ENCODE peak calls at places on chromosomes 11 and 22, in five cellular contexts. Z is tibial nerve; G is left lung; I is CD4-positive, alpha-beta T cell; D is endothelial cell. X is an unnamed sample.

GRCh38 chr11:27830206-27830605 is 130.0 kb upstream of the BDNF start:
- DNase-seq in I (no peak), Z (no peak), D (no peak), G (no peak), X (no peak)

GRCh38 chr11:69355959-69356702 is 62.2 kb downstream of the MYEOV start:
- DNase-seq in D (no peak), G (no peak), Z (no peak), I (no peak), X (no peak)

GRCh38 chr22:44455963-44456358 is 42.1 kb downstream of the RTL6 start:
- DNase-seq in D (no peak), G (no peak), Z (no peak), I (no peak), X (no peak)

GRCh38 chr11:120326845-120327281 is 1.8 kb downstream of the TLCD5 start:
- DNase-seq in Z (no peak), I (no peak), D (no peak), G (no peak), X (no peak)

GRCh38 chr22:32836286-32836859 is 34.9 kb downstream of the TIMP3 start:
- DNase-seq in Z (no peak), I (no peak), G (no peak), D (no peak), X (no peak)

GRCh38 chr22:40449676-40450035 is 79.3 kb downstream of the SGSM3 start:
- DNase-seq in D (no peak), Z (no peak), I (no peak), G (no peak), X (no peak)

GRCh38 chr11:19953909-19954308 is 206.4 kb downstream of the DBX1 start:
- DNase-seq in I (no peak), Z (no peak), G (no peak), D (peak; percentile 19), X (no peak)

GRCh38 chr22:49956418-49956770 is 4.2 kb upstream of the PIM3 start:
- DNase-seq in G (peak; percentile 75), I (no peak), D (no peak), Z (no peak), X (no peak)

GRCh38 chr22:50517495-50518260 is 7.7 kb downstream of the SCO2 start:
- DNase-seq in D (no peak), Z (no peak), I (no peak), G (no peak), X (no peak)

GRCh38 chr11:133467686-133468085 is 64.6 kb downstream of the OPCML start:
- DNase-seq in G (no peak), Z (no peak), D (no peak), I (no peak), X (no peak)

GRCh38 chr22:49116486-49116885 is 711.2 kb downstream of the BRD1 start:
- DNase-seq in D (no peak), G (no peak), I (no peak), Z (no peak), X (no peak)

GRCh38 chr22:41092847-41093371 is 517 bp downstream of the EP300 start:
- DNase-seq in I (peak; percentile 17), D (no peak), Z (peak; percentile 23), G (peak; percentile 81), X (no peak)

GRCh38 chr11:69642549-69642912 is 1.6 kb downstream of the CCND1 start:
- DNase-seq in D (peak; percentile 35), I (no peak), G (peak; percentile 82), Z (no peak), X (no peak)

GRCh38 chr22:24066260-24066659 is 55.2 kb downstream of the CABIN1 start:
- DNase-seq in D (no peak), Z (no peak), I (no peak), G (no peak), X (peak; percentile 58)

GRCh38 chr11:99015634-99016454 is 4.9 kb upstream of the CNTN5 start:
- DNase-seq in Z (peak; percentile 34), D (no peak), I (no peak), G (no peak), X (no peak)

GRCh38 chr22:32218470-32218869 is 13.6 kb upstream of the RFPL2 start:
- DNase-seq in D (no peak), G (no peak), Z (no peak), I (no peak), X (no peak)

GRCh38 chr11:76236092-76237026 is 30.1 kb upstream of the WNT11 start:
- DNase-seq in D (no peak), Z (peak; percentile 57), I (peak; percentile 17), G (peak; percentile 89), X (no peak)

GRCh38 chr11:1541474-1542204 is 30.4 kb downstream of the DUSP8 start:
- DNase-seq in Z (no peak), G (peak; percentile 68), D (no peak), I (no peak), X (no peak)

GRCh38 chr11:59559886-59560285 is 48.5 kb downstream of the OR4D9 start:
- DNase-seq in I (no peak), Z (no peak), D (no peak), G (no peak), X (no peak)

GRCh38 chr11:122851366-122852011 is 13.2 kb downstream of the CRTAM start:
- DNase-seq in D (no peak), Z (no peak), G (no peak), I (no peak), X (no peak)

GRCh38 chr11:134478176-134478575 is 66.1 kb upstream of the B3GAT1 start:
- DNase-seq in G (no peak), I (no peak), D (no peak), Z (no peak), X (no peak)

GRCh38 chr11:37642321-37642720 is 1044.3 kb upstream of the RAG2 start:
- DNase-seq in G (no peak), Z (no peak), D (no peak), I (no peak), X (no peak)

GRCh38 chr11:31236052-31236652 is 133.4 kb downstream of the DCDC1 start:
- DNase-seq in G (no peak), D (no peak), I (no peak), Z (no peak), X (no peak)

GRCh38 chr22:49295465-49295743 is 532.3 kb downstream of the BRD1 start:
- DNase-seq in G (no peak), D (no peak), Z (no peak), I (no peak), X (no peak)

GRCh38 chr11:76624515-76625379 is 45.8 kb downstream of the LRRC32 start:
- DNase-seq in Z (no peak), I (no peak), D (no peak), G (no peak), X (no peak)

GRCh38 chr22:48560389-48560751 is 1267.3 kb downstream of the BRD1 start:
- DNase-seq in D (no peak), I (no peak), Z (no peak), G (no peak), X (no peak)

GRCh38 chr11:62601114-62601363 is 626 bp downstream of the MTA2 start:
- DNase-seq in G (no peak), D (no peak), Z (no peak), I (peak; percentile 43), X (peak; percentile 57)

GRCh38 chr22:46726066-46726985 is 11.7 kb downstream of the CERK start:
- DNase-seq in D (no peak), G (peak; percentile 79), I (no peak), Z (no peak), X (no peak)

GRCh38 chr22:49701380-49702067 is 126.1 kb downstream of the BRD1 start:
- DNase-seq in I (no peak), Z (no peak), G (no peak), D (no peak), X (no peak)

GRCh38 chr11:10459029-10459970 is 4.2 kb downstream of the AMPD3 start:
- DNase-seq in I (peak; percentile 73), G (no peak), Z (no peak), D (no peak), X (no peak)

GRCh38 chr11:119795231-119795630 is 66.2 kb upstream of the NECTIN1 start:
- DNase-seq in I (no peak), D (no peak), Z (peak; percentile 17), G (no peak), X (no peak)

GRCh38 chr22:30743257-30744020 is 48.8 kb downstream of the OSBP2 start:
- DNase-seq in Z (no peak), I (no peak), D (no peak), G (no peak), X (no peak)

GRCh38 chr11:117547188-117547831 is 219.7 kb downstream of the CEP164 start:
- DNase-seq in Z (no peak), G (peak; percentile 62), I (no peak), D (no peak), X (no peak)